ENCODE peak calls at places on chromosome 7, in four cellular contexts. A is IMR-90; T is activated CD4-positive, CD25-positive, alpha-beta regulatory T cell; U is kidney epithelial cell. I is an unnamed sample.

GRCh38 chr7:65304175-65304574 is 69.5 kb upstream of the ZNF92 start:
- DNase-seq in A (no peak), T (no peak), U (no peak), I (no peak)

GRCh38 chr7:108202743-108203142 is 72.6 kb upstream of the LAMB4 start:
- DNase-seq in A (no peak), T (no peak), U (no peak), I (no peak)

GRCh38 chr7:157270060-157270444 is 66.8 kb upstream of the DNAJB6 start:
- DNase-seq in A (no peak), T (no peak), U (no peak), I (no peak)

GRCh38 chr7:156383526-156383925 is 257.0 kb upstream of the RNF32 start:
- DNase-seq in A (no peak), T (no peak), U (no peak), I (no peak)

GRCh38 chr7:66321283-66321682 is 116.1 kb downstream of the TPST1 start:
- DNase-seq in A (no peak), T (no peak), U (no peak), I (no peak)

GRCh38 chr7:1055084-1055450 is 10.7 kb downstream of the GPR146 start:
- DNase-seq in A (peak), T (peak), U (no peak), I (no peak)

GRCh38 chr7:17095001-17095574 is 203.4 kb upstream of the AHR start:
- DNase-seq in A (no peak), T (no peak), U (peak), I (no peak)

GRCh38 chr7:73626814-73627213 is 2.5 kb upstream of the MLXIPL start:
- DNase-seq in A (peak), T (no peak), U (no peak), I (no peak)

GRCh38 chr7:134742688-134743350 is 36.6 kb upstream of the CALD1 start:
- DNase-seq in A (peak), T (no peak), U (no peak), I (no peak)

GRCh38 chr7:30172451-30172850 is 37.7 kb downstream of the MTURN start:
- DNase-seq in A (no peak), T (no peak), U (no peak), I (no peak)

GRCh38 chr7:17233643-17234397 is 64.6 kb upstream of the AHR start:
- DNase-seq in A (no peak), T (peak), U (no peak), I (no peak)

GRCh38 chr7:98802088-98802780 is 67.6 kb downstream of the TMEM130 start:
- DNase-seq in A (peak), T (no peak), U (peak), I (peak)

GRCh38 chr7:41046221-41046761 is 656.6 kb downstream of the INHBA start:
- DNase-seq in A (peak), T (no peak), U (no peak), I (no peak)

GRCh38 chr7:33732462-33732861 is 172.9 kb upstream of the BMPER start:
- DNase-seq in A (no peak), T (no peak), U (no peak), I (no peak)

GRCh38 chr7:116542618-116543017 is 17.8 kb downstream of the CAV1 start:
- DNase-seq in A (peak), T (no peak), U (no peak), I (no peak)

I was measured in epithelial cell of proximal tubule.